ENCODE peak calls at places on chromosomes 5 and 9, in four cellular contexts. One of them, this sample, is unnamed.

GRCh38 chr9:115204827-115205506 is 87.0 kb upstream of the TNC start:
- DNase-seq in K562: no peak
- DNase-seq in GM12891: no peak
- DNase-seq in GM12878: no peak
- DNase-seq in this sample: no peak

GRCh38 chr9:99023831-99024230 is 80.1 kb downstream of the COL15A1 start:
- DNase-seq in K562: no peak
- DNase-seq in GM12891: no peak
- DNase-seq in GM12878: no peak
- DNase-seq in this sample: no peak

GRCh38 chr9:14198049-14198448 is 115.9 kb downstream of the NFIB start:
- DNase-seq in K562: no peak
- DNase-seq in GM12891: no peak
- DNase-seq in GM12878: no peak
- DNase-seq in this sample: no peak

GRCh38 chr9:130088056-130088455 is 34.4 kb downstream of the GPR107 start:
- DNase-seq in K562: no peak
- DNase-seq in GM12891: no peak
- DNase-seq in GM12878: no peak
- DNase-seq in this sample: no peak

GRCh38 chr5:78908173-78908901 is 76.8 kb downstream of the ARSB start:
- DNase-seq in K562: no peak
- DNase-seq in GM12891: no peak
- DNase-seq in GM12878: no peak
- DNase-seq in this sample: no peak

GRCh38 chr9:124328285-124328684 is 70.5 kb downstream of the NEK6 start:
- DNase-seq in K562: no peak
- DNase-seq in GM12891: no peak
- DNase-seq in GM12878: no peak
- DNase-seq in this sample: no peak

GRCh38 chr9:3827175-3827574 is 301.4 kb upstream of the RFX3 start:
- DNase-seq in K562: no peak
- DNase-seq in GM12891: no peak
- DNase-seq in GM12878: no peak
- DNase-seq in this sample: no peak

GRCh38 chr5:129074903-129075302 is 19.6 kb upstream of the ISOC1 start:
- DNase-seq in K562: no peak
- DNase-seq in GM12891: no peak
- DNase-seq in GM12878: no peak
- DNase-seq in this sample: no peak

GRCh38 chr5:151234476-151235238 is 10.8 kb upstream of the CCDC69 start:
- DNase-seq in K562: no peak
- DNase-seq in GM12891: peak; percentile 53
- DNase-seq in GM12878: no peak
- DNase-seq in this sample: no peak

GRCh38 chr5:138717399-138717798 is 35.8 kb upstream of the CTNNA1 start:
- DNase-seq in K562: no peak
- DNase-seq in GM12891: no peak
- DNase-seq in GM12878: no peak
- DNase-seq in this sample: no peak

GRCh38 chr5:93421987-93422391 is 159.0 kb downstream of the NR2F1-AS1 start:
- DNase-seq in K562: no peak
- DNase-seq in GM12891: no peak
- DNase-seq in GM12878: no peak
- DNase-seq in this sample: no peak

GRCh38 chr5:172871561-172871960 is 37.5 kb downstream of the ERGIC1 start:
- DNase-seq in K562: no peak
- DNase-seq in GM12891: no peak
- DNase-seq in GM12878: no peak
- DNase-seq in this sample: no peak

GRCh38 chr5:172874647-172875371 is 40.8 kb downstream of the ERGIC1 start:
- DNase-seq in K562: no peak
- DNase-seq in GM12891: no peak
- DNase-seq in GM12878: no peak
- DNase-seq in this sample: no peak

GRCh38 chr5:172872997-172873491 is 39.0 kb downstream of the ERGIC1 start:
- DNase-seq in K562: no peak
- DNase-seq in GM12891: no peak
- DNase-seq in GM12878: no peak
- DNase-seq in this sample: no peak

GRCh38 chr5:172871982-172872381 is 37.9 kb downstream of the ERGIC1 start:
- DNase-seq in K562: no peak
- DNase-seq in GM12891: no peak
- DNase-seq in GM12878: no peak
- DNase-seq in this sample: no peak

GRCh38 chr5:172873513-172873912 is 39.5 kb downstream of the ERGIC1 start:
- DNase-seq in K562: no peak
- DNase-seq in GM12891: no peak
- DNase-seq in GM12878: no peak
- DNase-seq in this sample: no peak
- TF ChIP-seq SPI1 in K562: no peak
- TF ChIP-seq SPI1 in GM12891: no peak
- TF ChIP-seq SPI1 in GM12878: no peak
- TF ChIP-seq SPI1 in this sample: no peak

DNA sequence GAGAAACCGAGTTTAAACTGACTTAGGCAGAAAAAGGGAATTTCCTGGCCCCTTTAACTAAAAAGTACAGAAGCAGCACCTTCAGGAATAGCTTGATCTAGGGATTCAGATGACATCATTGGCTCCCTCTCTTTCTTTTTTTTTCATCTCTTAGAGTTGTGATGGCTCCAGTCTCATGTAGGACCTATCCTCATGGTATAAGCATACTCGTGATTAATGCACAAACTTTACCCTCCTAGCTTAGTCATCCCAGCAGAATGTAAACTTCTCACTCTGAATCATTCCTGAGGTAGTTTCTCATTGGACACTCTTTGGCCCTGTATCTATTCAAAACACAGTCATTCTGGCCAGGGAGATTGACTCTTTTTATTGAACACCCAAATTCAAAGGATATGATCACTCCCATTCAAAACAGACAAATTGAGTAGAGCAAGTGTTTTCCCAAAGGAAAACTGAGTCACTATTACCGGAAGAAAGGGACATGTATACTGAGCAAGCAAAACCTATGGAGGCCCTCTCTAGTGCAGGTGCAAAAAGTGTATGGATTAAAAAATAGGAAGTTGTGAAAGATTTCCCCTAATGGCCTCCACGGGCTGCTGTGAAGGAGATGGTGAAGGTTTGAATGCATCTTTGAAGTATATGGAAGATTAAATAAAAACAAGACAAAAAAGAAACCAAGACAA is 27.6 kb upstream of the SMIM23 start:
- DNase-seq in K562: no peak
- DNase-seq in GM12891: no peak
- DNase-seq in GM12878: no peak
- DNase-seq in this sample: no peak
- TF ChIP-seq SPI1 in K562: no peak
- TF ChIP-seq SPI1 in GM12891: no peak
- TF ChIP-seq SPI1 in GM12878: no peak
- TF ChIP-seq SPI1 in this sample: no peak

DNA sequence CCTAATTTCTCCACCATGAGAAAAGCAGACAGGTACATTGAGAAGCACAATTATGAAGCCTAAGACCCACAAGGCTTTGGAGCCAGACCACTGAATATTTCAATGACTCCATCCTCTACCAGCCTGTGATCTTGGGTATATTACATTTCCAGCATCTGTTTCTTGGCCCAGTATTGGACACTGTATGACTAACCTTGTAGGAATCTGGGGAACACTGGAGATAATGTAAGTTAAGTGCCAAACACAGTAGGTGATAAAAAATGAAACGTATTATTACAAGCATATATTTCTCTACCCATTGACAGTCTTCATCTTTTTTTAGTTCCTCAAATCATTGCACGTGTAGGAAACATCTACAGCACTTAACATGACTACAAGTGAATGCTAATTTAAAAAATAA is 28.6 kb upstream of the FEM1C start:
- DNase-seq in K562: no peak
- DNase-seq in GM12891: no peak
- DNase-seq in GM12878: no peak
- DNase-seq in this sample: no peak
- TF ChIP-seq SPI1 in K562: no peak
- TF ChIP-seq SPI1 in GM12891: no peak
- TF ChIP-seq SPI1 in GM12878: no peak
- TF ChIP-seq SPI1 in this sample: no peak

DNA sequence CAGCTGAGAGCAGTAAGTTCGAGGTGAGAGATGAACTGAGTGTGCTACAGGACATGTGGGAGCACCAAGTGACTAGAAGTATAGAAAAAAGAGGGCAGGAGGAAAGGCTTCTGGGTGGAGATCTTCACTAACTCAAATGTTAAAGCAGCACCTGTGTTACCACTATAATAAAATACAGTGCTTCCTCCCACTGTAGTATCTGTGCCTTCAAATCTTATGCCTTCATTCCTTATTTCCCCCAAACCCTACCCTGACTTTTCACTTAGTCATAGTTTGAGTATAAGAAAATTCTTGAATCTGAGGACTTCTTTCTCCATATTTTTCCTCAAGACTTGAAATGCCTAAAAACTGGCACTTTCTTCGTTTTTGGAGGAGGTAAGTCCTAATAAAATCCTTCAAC is 61.8 kb downstream of the ALDH1A1 start:
- DNase-seq in K562: no peak
- DNase-seq in GM12891: no peak
- DNase-seq in GM12878: no peak
- DNase-seq in this sample: no peak
- TF ChIP-seq SPI1 in K562: no peak
- TF ChIP-seq SPI1 in GM12891: no peak
- TF ChIP-seq SPI1 in GM12878: no peak
- TF ChIP-seq SPI1 in this sample: no peak

GRCh38 chr5:99068944-99069650 is 140.3 kb upstream of the CHD1 start:
- DNase-seq in K562: no peak
- DNase-seq in GM12891: no peak
- DNase-seq in GM12878: no peak
- DNase-seq in this sample: no peak
- TF ChIP-seq SPI1 in K562: no peak
- TF ChIP-seq SPI1 in GM12891: peak; percentile 87
- TF ChIP-seq SPI1 in GM12878: peak; percentile 81
- TF ChIP-seq SPI1 in this sample: no peak

GRCh38 chr5:159094745-159095144 is 5.0 kb downstream of the EBF1 start:
- DNase-seq in K562: peak; percentile 47
- DNase-seq in GM12891: no peak
- DNase-seq in GM12878: no peak
- DNase-seq in this sample: no peak
- TF ChIP-seq SPI1 in K562: no peak
- TF ChIP-seq SPI1 in GM12891: no peak
- TF ChIP-seq SPI1 in GM12878: no peak
- TF ChIP-seq SPI1 in this sample: no peak

GRCh38 chr5:31827862-31828261 is 188.9 kb downstream of the PDZD2 start:
- DNase-seq in K562: no peak
- DNase-seq in GM12891: no peak
- DNase-seq in GM12878: no peak
- DNase-seq in this sample: no peak

GRCh38 chr5:31824886-31825774 is 186.2 kb downstream of the PDZD2 start:
- DNase-seq in K562: no peak
- DNase-seq in GM12891: no peak
- DNase-seq in GM12878: no peak
- DNase-seq in this sample: peak; percentile 45

GRCh38 chr5:31825775-31826068 is 186.8 kb downstream of the PDZD2 start:
- DNase-seq in K562: no peak
- DNase-seq in GM12891: no peak
- DNase-seq in GM12878: peak; percentile 8
- DNase-seq in this sample: no peak

GRCh38 chr5:31819926-31820516 is 181.1 kb downstream of the PDZD2 start:
- DNase-seq in K562: no peak
- DNase-seq in GM12891: no peak
- DNase-seq in GM12878: no peak
- DNase-seq in this sample: no peak

DNA sequence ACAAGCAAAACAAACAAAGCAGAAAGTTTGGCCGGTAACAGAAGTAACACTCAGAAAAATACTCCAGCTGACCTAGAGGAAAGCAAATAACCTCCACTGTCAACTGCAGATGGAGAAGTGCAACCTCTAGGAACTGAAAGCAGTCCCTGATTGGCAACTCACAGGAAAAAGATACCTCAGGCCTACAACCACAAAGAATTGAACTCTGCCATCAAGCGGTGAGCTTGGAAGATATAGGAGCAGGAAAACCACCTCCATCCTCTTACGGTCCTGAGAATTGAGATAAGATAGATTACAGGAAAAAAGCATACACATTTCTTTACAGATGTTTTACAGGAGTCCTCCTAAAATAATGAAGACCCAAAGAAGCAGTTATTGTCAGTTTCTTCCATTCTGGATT is 184.5 kb downstream of the PDZD2 start:
- DNase-seq in K562: no peak
- DNase-seq in GM12891: no peak
- DNase-seq in GM12878: no peak
- DNase-seq in this sample: no peak
- TF ChIP-seq SPI1 in K562: no peak
- TF ChIP-seq SPI1 in GM12891: no peak
- TF ChIP-seq SPI1 in GM12878: no peak
- TF ChIP-seq SPI1 in this sample: no peak

This sample was measured in HL-60.